ENCODE peak calls at places on chromosomes 3 and 15, in nine cellular contexts. X is adrenal gland, C is AG10803, Y is IMR-90, E is brain microvascular endothelial cell, I is breast epithelium, S is uterus, R is astrocyte of the spinal cord, T is tibial artery. J is an unnamed sample.

GRCh38 chr3:174862666-174863065 is 3.5 kb downstream of the NAALADL2 start:
- DNase-seq in Y (peak), T (no peak), X (no peak), R (no peak), C (peak), E (no peak), S (no peak), I (no peak), J (no peak)

GRCh38 chr3:99817047-99817436 is 620 bp upstream of the CMSS1 start:
- DNase-seq in R (no peak), C (no peak), E (no peak), S (no peak), Y (no peak), I (no peak), X (peak), T (no peak), J (no peak)

GRCh38 chr3:46960081-46960701 is 16.4 kb downstream of the CCDC12 start:
- DNase-seq in R (peak), S (no peak), I (no peak), Y (peak), E (peak), X (no peak), C (peak), T (no peak), J (no peak)

GRCh38 chr3:184739594-184740505 is 28.0 kb upstream of the MAGEF1 start:
- DNase-seq in R (no peak), Y (no peak), X (no peak), I (no peak), T (no peak), E (no peak), C (no peak), S (no peak), J (no peak)

GRCh38 chr3:157261000-157261399 is 101.1 kb upstream of the CCNL1 start:
- DNase-seq in R (peak), C (peak), I (no peak), S (no peak), E (peak), Y (no peak), X (no peak), T (no peak), J (peak)

GRCh38 chr3:172646439-172647015 is 64.3 kb downstream of the NCEH1 start:
- DNase-seq in E (peak), Y (peak), C (no peak), I (no peak), T (no peak), X (peak), S (no peak), R (peak), J (no peak)

GRCh38 chr15:69456208-69457166 is 3.9 kb downstream of the RPLP1 start:
- DNase-seq in I (no peak), C (no peak), Y (no peak), X (no peak), E (no peak), R (no peak), S (no peak), T (no peak), J (no peak)

GRCh38 chr3:134314588-134315285 is 59.5 kb downstream of the AMOTL2 start:
- DNase-seq in C (no peak), T (no peak), Y (no peak), R (no peak), I (no peak), X (peak), S (no peak), E (no peak), J (no peak)

GRCh38 chr15:46892621-46893160 is 824.6 kb upstream of the SEMA6D start:
- DNase-seq in E (no peak), R (no peak), S (no peak), Y (no peak), X (no peak), I (no peak), T (no peak), C (no peak), J (no peak)

GRCh38 chr15:81897011-81897677 is 148.7 kb downstream of the MEX3B start:
- DNase-seq in I (no peak), X (no peak), Y (peak), S (no peak), T (no peak), E (peak), C (peak), R (peak), J (peak)

GRCh38 chr3:123218990-123219389 is 17.2 kb downstream of the SEC22A start:
- DNase-seq in X (no peak), Y (no peak), S (no peak), R (no peak), I (no peak), C (no peak), T (no peak), E (no peak), J (no peak)

GRCh38 chr15:42704492-42704926 is 32.4 kb downstream of the CDAN1 start:
- DNase-seq in T (peak), E (peak), Y (peak), C (peak), X (peak), R (peak), S (peak), I (peak), J (no peak)

GRCh38 chr3:123552768-123553167 is 32.1 kb downstream of the HACD2 start:
- DNase-seq in I (no peak), C (no peak), T (no peak), Y (no peak), R (no peak), E (no peak), X (no peak), S (no peak), J (no peak)

GRCh38 chr15:91491131-91491950 is 362.2 kb upstream of the SLCO3A1 start:
- DNase-seq in E (no peak), S (no peak), C (peak), T (no peak), X (no peak), Y (peak), R (peak), I (no peak), J (no peak)

GRCh38 chr3:48125026-48125704 is 63.1 kb downstream of the CDC25A start:
- DNase-seq in T (no peak), S (no peak), R (peak), E (peak), I (no peak), C (peak), Y (peak), X (peak), J (peak)

GRCh38 chr3:109563149-109563548 is 225.8 kb upstream of the DPPA4 start:
- DNase-seq in I (no peak), T (no peak), E (no peak), Y (no peak), C (no peak), X (no peak), S (no peak), R (no peak), J (no peak)

GRCh38 chr3:25423780-25424179 is 4.3 kb upstream of the RARB start:
- DNase-seq in C (peak), S (no peak), E (peak), I (no peak), R (peak), Y (peak), T (no peak), X (no peak), J (no peak)

GRCh38 chr15:100707229-100707628 is 104.8 kb downstream of the ASB7 start:
- DNase-seq in I (no peak), E (no peak), Y (no peak), S (no peak), X (no peak), C (no peak), T (no peak), R (no peak), J (no peak)

GRCh38 chr15:96549136-96549535 is 218.6 kb downstream of the NR2F2 start:
- DNase-seq in C (no peak), X (no peak), I (no peak), Y (no peak), E (no peak), R (no peak), T (no peak), S (no peak), J (no peak)

GRCh38 chr15:66862878-66863335 is 160.9 kb downstream of the SMAD6 start:
- DNase-seq in S (peak), C (peak), X (peak), R (peak), T (peak), I (peak), Y (peak), E (peak), J (peak)

GRCh38 chr15:87793736-87794135 is 462.8 kb downstream of the NTRK3 start:
- DNase-seq in Y (peak), T (no peak), E (no peak), X (no peak), I (no peak), S (no peak), C (no peak), R (no peak), J (no peak)

GRCh38 chr3:175325440-175325839 is 466.3 kb downstream of the NAALADL2 start:
- DNase-seq in I (no peak), S (no peak), E (no peak), T (no peak), X (no peak), C (no peak), R (no peak), Y (no peak), J (no peak)

GRCh38 chr3:56700136-56700535 is 17.1 kb upstream of the TASOR start:
- DNase-seq in I (no peak), C (no peak), S (no peak), R (no peak), X (no peak), E (no peak), Y (no peak), T (no peak), J (no peak)

GRCh38 chr3:71345429-71346027 is 238.0 kb downstream of the FOXP1 start:
- DNase-seq in Y (peak), S (no peak), T (peak), E (no peak), I (no peak), X (no peak), C (peak), R (peak), J (peak)

GRCh38 chr3:179430277-179430870 is 20.9 kb downstream of the GNB4 start:
- DNase-seq in S (no peak), C (no peak), T (no peak), Y (no peak), E (no peak), R (no peak), I (no peak), X (no peak), J (no peak)

GRCh38 chr3:126126811-126127431 is 43.0 kb upstream of the SLC41A3 start:
- DNase-seq in C (no peak), I (peak), X (peak), E (no peak), Y (no peak), S (peak), R (no peak), T (peak), J (no peak)

GRCh38 chr3:55609230-55610100 is 122.4 kb upstream of the WNT5A start:
- DNase-seq in S (no peak), E (no peak), I (no peak), Y (no peak), T (no peak), X (no peak), R (no peak), C (no peak), J (no peak)

GRCh38 chr3:158775001-158775400 is 26.9 kb upstream of the MFSD1 start:
- DNase-seq in R (no peak), Y (no peak), X (no peak), T (no peak), S (no peak), E (no peak), C (no peak), I (no peak), J (no peak)

GRCh38 chr3:135896613-135897012 is 68.9 kb upstream of the PPP2R3A start:
- DNase-seq in S (no peak), X (no peak), Y (peak), C (peak), E (no peak), T (no peak), R (peak), I (no peak), J (no peak)

GRCh38 chr15:78076231-78077052 is 1.1 kb downstream of the TBC1D2B start:
- DNase-seq in C (peak), E (no peak), S (no peak), R (no peak), I (no peak), Y (no peak), T (no peak), X (peak), J (no peak)

GRCh38 chr3:114320251-114320650 is 26.4 kb downstream of the TIGIT start:
- DNase-seq in C (no peak), S (no peak), I (no peak), X (no peak), T (no peak), Y (no peak), R (no peak), E (no peak), J (no peak)

GRCh38 chr15:54082836-54083492 is 104.7 kb downstream of the UNC13C start:
- DNase-seq in R (no peak), Y (peak), I (no peak), X (no peak), E (peak), C (no peak), T (no peak), S (no peak), J (no peak)

GRCh38 chr3:148238421-148238821 is 459.3 kb upstream of the AGTR1 start:
- DNase-seq in C (peak), R (peak), S (no peak), T (no peak), Y (no peak), I (no peak), X (no peak), E (no peak), J (no peak)

GRCh38 chr3:4416961-4417360 is 50.1 kb downstream of the SUMF1 start:
- DNase-seq in I (peak), T (peak), R (peak), Y (peak), S (peak), E (peak), C (peak), X (no peak), J (peak)

GRCh38 chr15:68642491-68642845 is 63.7 kb downstream of the CORO2B start:
- DNase-seq in T (no peak), E (no peak), C (no peak), Y (peak), I (peak), R (no peak), X (no peak), S (no peak), J (no peak)

GRCh38 chr3:172536505-172536904 is 13.3 kb upstream of the TNFSF10 start:
- DNase-seq in C (no peak), R (no peak), S (no peak), I (no peak), X (no peak), T (no peak), Y (no peak), E (no peak), J (no peak)

DNA sequence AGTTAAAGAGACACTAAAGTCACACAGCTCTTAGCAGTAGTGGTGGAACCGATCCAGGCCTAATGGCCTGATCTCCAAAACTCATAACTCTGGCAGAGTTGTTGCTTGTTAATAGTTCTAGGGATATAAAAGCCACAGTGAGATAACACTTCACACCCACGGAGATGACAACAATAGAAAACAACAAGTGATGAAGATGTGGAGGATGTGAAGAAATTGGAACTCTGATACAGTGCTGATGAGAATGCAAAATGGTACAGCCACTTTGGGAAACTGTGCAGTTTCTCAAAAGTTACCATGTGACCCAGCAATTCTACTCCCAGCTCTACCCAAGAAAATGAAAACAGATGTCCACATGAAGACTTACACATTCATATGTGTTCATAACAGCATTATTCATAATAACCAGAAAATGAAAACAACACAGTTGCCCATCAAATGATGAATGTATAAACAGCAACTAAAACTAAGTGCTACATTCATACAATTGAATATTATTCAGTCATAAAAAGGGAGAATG is 3.9 kb downstream of the CMTM7 start:
- DNase-seq in E (no peak), R (no peak), S (no peak), T (no peak), Y (no peak), C (peak), X (no peak), I (no peak), J (no peak)
- TF ChIP-seq CTCF in E (no peak), R (no peak), S (no peak), T (no peak), Y (no peak), C (no peak), X (no peak), I (no peak), J (no peak)

DNA sequence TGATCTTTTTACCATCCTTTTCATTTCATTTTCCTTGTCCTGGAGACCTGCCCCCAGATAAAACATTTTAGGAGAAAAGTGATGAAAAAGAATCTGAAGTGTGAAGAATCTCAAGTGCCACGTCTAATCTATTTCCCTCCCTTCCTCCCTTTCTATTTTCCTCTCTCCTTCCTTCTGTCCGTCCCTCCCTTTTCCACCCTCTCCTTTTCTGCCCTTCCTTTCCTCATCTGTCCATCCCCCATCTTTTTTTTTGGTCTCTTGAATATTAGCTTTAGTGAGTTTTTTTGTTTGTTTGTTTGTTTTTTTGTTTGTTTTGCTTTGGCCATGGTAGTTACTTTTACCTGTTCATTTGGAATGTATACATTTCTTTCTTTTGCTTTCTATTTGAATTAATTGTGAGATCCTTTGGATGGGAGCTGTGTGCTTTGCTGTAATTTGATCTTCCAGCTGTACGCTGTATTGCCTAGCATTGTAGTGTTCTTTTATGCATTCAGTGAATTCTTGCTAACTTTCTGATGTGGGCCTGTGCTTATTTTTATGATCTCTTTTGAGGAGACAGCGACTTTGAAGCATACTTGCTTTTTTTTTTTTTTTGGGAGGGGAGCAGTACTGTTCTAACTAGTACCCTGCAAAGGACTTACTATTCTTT is 19.2 kb downstream of the CDIN1 start:
- DNase-seq in T (no peak), Y (peak), I (no peak), C (peak), S (no peak), X (no peak), E (no peak), R (peak), J (no peak)
- H3K4me3 ChIP-seq in T (no peak), Y (peak), I (no peak), C (no peak), S (no peak), X (no peak), E (no peak), R (no peak), J (peak)

GRCh38 chr15:29937956-29938355 is 115.7 kb upstream of the TJP1 start:
- DNase-seq in R (peak), C (no peak), E (no peak), T (no peak), X (no peak), I (no peak), Y (peak), S (no peak), J (peak)

GRCh38 chr15:29942144-29942543 is 119.9 kb upstream of the TJP1 start:
- DNase-seq in R (no peak), X (no peak), C (no peak), T (no peak), E (peak), Y (no peak), I (no peak), S (no peak), J (no peak)

GRCh38 chr15:29936353-29937049 is 114.2 kb upstream of the TJP1 start:
- DNase-seq in R (no peak), Y (peak), I (no peak), X (no peak), E (no peak), S (no peak), C (peak), T (no peak), J (no peak)

GRCh38 chr15:29939404-29939803 is 117.1 kb upstream of the TJP1 start:
- DNase-seq in S (no peak), X (no peak), Y (peak), E (no peak), I (no peak), C (peak), T (no peak), R (no peak), J (no peak)

GRCh38 chr15:29938701-29939340 is 116.6 kb upstream of the TJP1 start:
- DNase-seq in X (no peak), S (no peak), C (no peak), R (no peak), E (no peak), Y (peak), T (no peak), I (no peak), J (no peak)
- TF ChIP-seq CTCF in X (no peak), S (peak), C (peak), R (peak), E (peak), Y (peak), T (peak), I (no peak), J (no peak)

GRCh38 chr3:51734572-51734907 is 27.7 kb downstream of the GRM2 start:
- DNase-seq in Y (no peak), T (no peak), R (no peak), I (no peak), S (no peak), X (no peak), C (no peak), E (no peak), J (no peak)

GRCh38 chr3:51735039-51735438 is 28.2 kb downstream of the GRM2 start:
- DNase-seq in Y (no peak), E (no peak), X (no peak), T (no peak), C (no peak), S (no peak), I (no peak), R (no peak), J (no peak)

GRCh38 chr3:51729005-51729633 is 22.3 kb downstream of the GRM2 start:
- DNase-seq in T (no peak), X (no peak), R (no peak), E (no peak), Y (no peak), C (no peak), S (no peak), I (no peak), J (no peak)

GRCh38 chr3:51735950-51736349 is 29.1 kb downstream of the GRM2 start:
- DNase-seq in T (no peak), E (no peak), C (no peak), S (no peak), X (no peak), Y (no peak), R (no peak), I (no peak), J (no peak)

GRCh38 chr3:51733859-51734571 is 27.1 kb downstream of the GRM2 start:
- DNase-seq in S (no peak), X (no peak), Y (no peak), C (no peak), E (no peak), R (no peak), I (no peak), T (no peak), J (no peak)
- H3K4me3 ChIP-seq in S (no peak), X (no peak), Y (no peak), C (no peak), E (no peak), R (no peak), I (no peak), T (no peak), J (no peak)

GRCh38 chr15:64000183-64000710 is 46.0 kb downstream of the DAPK2 start:
- DNase-seq in E (no peak), T (no peak), C (peak), Y (no peak), R (no peak), X (no peak), S (no peak), I (no peak), J (no peak)

GRCh38 chr15:63999177-63999576 is 47.1 kb downstream of the DAPK2 start:
- DNase-seq in E (no peak), S (no peak), X (peak), T (no peak), Y (no peak), C (peak), R (no peak), I (no peak), J (no peak)

GRCh38 chr15:63998489-63998888 is 47.8 kb downstream of the DAPK2 start:
- DNase-seq in X (no peak), C (no peak), R (no peak), Y (no peak), I (no peak), T (no peak), E (no peak), S (no peak), J (no peak)

GRCh38 chr15:64003182-64003581 is 43.1 kb downstream of the DAPK2 start:
- DNase-seq in X (no peak), C (no peak), I (no peak), Y (no peak), E (no peak), S (no peak), R (no peak), T (no peak), J (no peak)

DNA sequence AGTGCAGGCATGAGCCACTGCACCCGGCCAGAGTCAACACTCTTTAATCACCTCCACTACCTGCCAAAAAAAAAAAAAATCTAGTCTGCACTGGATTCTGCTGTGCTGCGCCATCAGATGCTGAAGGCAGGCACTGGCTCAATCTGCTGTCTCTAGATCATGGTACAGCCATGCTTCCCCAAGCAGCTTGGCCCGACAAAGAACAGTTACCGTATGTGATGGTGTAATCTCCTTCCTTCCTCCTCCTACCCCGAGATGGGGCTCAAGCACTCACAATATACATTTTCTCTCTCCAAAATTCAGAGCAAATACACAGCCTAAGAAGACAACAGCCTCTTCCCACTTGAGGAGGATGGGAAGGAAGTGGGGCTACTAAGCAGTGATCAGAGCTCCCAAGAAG is 45.1 kb downstream of the DAPK2 start:
- DNase-seq in R (no peak), C (no peak), X (no peak), E (no peak), Y (no peak), T (no peak), I (no peak), S (no peak), J (no peak)
- TF ChIP-seq CTCF in R (no peak), C (no peak), X (no peak), E (no peak), Y (no peak), T (no peak), I (no peak), S (no peak), J (no peak)

J was measured in AG04449.